ENCODE peak calls at places on chromosomes 1 and 21, in eight cellular contexts. U is ovary, I is stomach, X is body of pancreas, T is uterus, S is esophagus muscularis mucosa, O is IMR-90, Q is tibial nerve. P is an unnamed sample.

GRCh38 chr1:194161591-194161990 is 975.2 kb upstream of the B3GALT2 start:
- DNase-seq in O (no peak), X (no peak), S (no peak), U (no peak), T (no peak), Q (no peak), I (no peak), P (no peak)

GRCh38 chr1:245860681-245861552 is 646.2 kb downstream of the SMYD3 start:
- DNase-seq in S (no peak), O (peak; percentile 71), I (no peak), U (no peak), Q (no peak), T (no peak), X (no peak), P (no peak)

GRCh38 chr1:201602413-201603265 is 63.7 kb downstream of the NAV1 start:
- DNase-seq in T (no peak), Q (no peak), U (no peak), X (peak; percentile 63), O (peak; percentile 96), S (no peak), I (no peak), P (no peak)

GRCh38 chr1:117655220-117655577 is 49.4 kb downstream of the TENT5C start:
- DNase-seq in Q (no peak), T (no peak), S (no peak), X (peak; percentile 86), I (peak; percentile 75), U (no peak), O (peak; percentile 31), P (no peak)

GRCh38 chr1:184757406-184757805 is 2.7 kb upstream of the EDEM3 start:
- DNase-seq in X (no peak), U (no peak), S (no peak), I (no peak), Q (no peak), O (no peak), T (no peak), P (no peak)

GRCh38 chr1:41382531-41383090 is 21.4 kb downstream of the FOXO6 start:
- DNase-seq in X (peak; percentile 59), I (peak; percentile 59), O (no peak), T (peak; percentile 79), S (no peak), Q (peak; percentile 51), U (peak; percentile 80), P (no peak)

GRCh38 chr1:191160837-191161236 is 683.2 kb upstream of the BRINP3 start:
- DNase-seq in O (no peak), Q (no peak), I (no peak), T (no peak), S (no peak), X (no peak), U (no peak), P (no peak)

GRCh38 chr1:59218521-59219236 is 78.2 kb upstream of the FGGY start:
- DNase-seq in X (no peak), S (no peak), T (no peak), U (no peak), O (peak; percentile 71), I (no peak), Q (no peak), P (no peak)

GRCh38 chr1:220182081-220182480 is 88.1 kb downstream of the IARS2 start:
- DNase-seq in I (no peak), S (no peak), U (no peak), X (no peak), T (no peak), O (no peak), Q (no peak), P (no peak)

GRCh38 chr1:158087320-158087927 is 93.3 kb upstream of the CD1D start:
- DNase-seq in I (no peak), T (peak; percentile 62), S (no peak), Q (peak; percentile 64), X (peak; percentile 55), O (peak; percentile 77), U (peak; percentile 71), P (no peak)

GRCh38 chr1:71463144-71463543 is 382.3 kb upstream of the ZRANB2 start:
- DNase-seq in T (no peak), X (no peak), U (no peak), Q (no peak), S (no peak), I (no peak), O (peak; percentile 30), P (no peak)

GRCh38 chr1:210233495-210234253 is 1.1 kb downstream of the SERTAD4 start:
- DNase-seq in T (peak; percentile 54), Q (no peak), U (peak; percentile 49), O (peak; percentile 52), S (peak; percentile 91), X (peak; percentile 45), I (peak; percentile 59), P (no peak)

GRCh38 chr1:186302378-186302920 is 72.6 kb downstream of the TPR start:
- DNase-seq in X (no peak), S (no peak), U (no peak), T (no peak), Q (no peak), O (no peak), I (no peak), P (no peak)

GRCh38 chr1:150410582-150411101 is 46.7 kb downstream of the RPRD2 start:
- DNase-seq in T (no peak), X (no peak), O (peak; percentile 43), I (no peak), U (no peak), Q (no peak), S (no peak), P (no peak)

GRCh38 chr1:209708297-209708696 is 3.7 kb downstream of the HSD11B1 start:
- DNase-seq in U (no peak), O (no peak), S (no peak), I (no peak), X (no peak), Q (no peak), T (no peak), P (no peak)

GRCh38 chr1:27832762-27833161 is 2.2 kb downstream of the PPP1R8 start:
- DNase-seq in Q (no peak), S (no peak), O (peak; percentile 62), U (no peak), I (no peak), X (no peak), T (no peak), P (no peak)

GRCh38 chr1:29563571-29563970 is 327.2 kb downstream of the PTPRU start:
- DNase-seq in I (no peak), T (no peak), Q (no peak), S (no peak), U (no peak), X (no peak), O (peak; percentile 61), P (no peak)

GRCh38 chr1:112363636-112364035 is 32.4 kb upstream of the CTTNBP2NL start:
- DNase-seq in T (no peak), O (no peak), U (no peak), I (no peak), X (no peak), S (no peak), Q (no peak), P (no peak)

GRCh38 chr1:112371770-112372169 is 24.2 kb upstream of the CTTNBP2NL start:
- DNase-seq in I (no peak), O (peak; percentile 40), T (no peak), X (no peak), S (no peak), U (no peak), Q (no peak), P (no peak)

GRCh38 chr1:112370981-112371380 is 25.0 kb upstream of the CTTNBP2NL start:
- DNase-seq in I (no peak), Q (no peak), U (no peak), T (no peak), S (no peak), X (no peak), O (no peak), P (no peak)

GRCh38 chr1:112369389-112370285 is 26.4 kb upstream of the CTTNBP2NL start:
- DNase-seq in U (peak; percentile 84), I (peak; percentile 89), Q (peak; percentile 94), X (peak; percentile 89), O (peak; percentile 75), S (peak; percentile 95), T (peak; percentile 88), P (peak; percentile 39)

DNA sequence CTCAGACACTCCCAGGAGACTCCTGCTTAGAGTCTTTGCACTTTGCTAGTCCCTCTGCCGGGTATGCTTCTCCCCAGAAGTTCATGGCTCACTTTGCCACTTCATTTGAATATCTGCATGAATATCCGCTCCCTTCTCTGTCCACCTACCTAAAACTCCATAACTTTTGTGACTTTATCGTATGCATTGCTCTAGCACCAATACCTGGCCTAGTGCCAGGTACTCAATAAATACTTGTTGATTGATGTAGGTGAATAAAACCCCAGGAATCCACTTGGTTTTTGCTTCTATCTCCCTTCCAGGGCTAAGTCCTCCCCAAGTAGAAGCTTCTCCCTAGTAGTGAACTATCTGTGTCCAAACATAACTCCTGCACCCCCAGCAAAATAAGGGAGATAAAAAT is 27.8 kb upstream of the CTTNBP2NL start:
- DNase-seq in I (no peak), U (no peak), Q (no peak), T (no peak), S (peak; percentile 29), O (no peak), X (no peak), P (no peak)
- TF ChIP-seq POLR2A in I (no peak), U (no peak), Q (no peak), T (no peak), S (no peak), O (no peak), X (no peak), P (no peak)

GRCh38 chr1:51936531-51936930 is 54.0 kb downstream of the RAB3B start:
- DNase-seq in I (no peak), Q (no peak), O (peak; percentile 37), S (no peak), T (no peak), U (no peak), X (no peak), P (no peak)
- H3K9me3 ChIP-seq in I (peaks cover 11% of the 10 kb centered on the region), Q (peaks cover 10% of the 10 kb centered on the region), O (peaks cover 4% of the 10 kb centered on the region), S (peaks cover 9% of the 10 kb centered on the region), T (no peaks in the 10 kb centered on the region), U (no peaks in the 10 kb centered on the region), X (no peaks in the 10 kb centered on the region), P (peaks cover 3% of the 10 kb centered on the region)

GRCh38 chr1:23793861-23794731 is 3.2 kb downstream of the LYPLA2 start:
- DNase-seq in S (no peak), I (peak; percentile 46), U (peak; percentile 39), Q (no peak), T (no peak), O (no peak), X (no peak), P (no peak)

GRCh38 chr1:23793018-23793781 is 2.3 kb downstream of the LYPLA2 start:
- DNase-seq in Q (no peak), X (peak; percentile 82), I (peak; percentile 89), T (no peak), U (peak; percentile 46), O (no peak), S (no peak), P (no peak)

GRCh38 chr1:23796466-23797271 is 3.9 kb downstream of the GALE start:
- DNase-seq in X (no peak), I (peak; percentile 64), U (peak; percentile 33), O (no peak), Q (no peak), T (no peak), S (no peak), P (no peak)

GRCh38 chr1:23797478-23798448 is 2.8 kb downstream of the GALE start:
- DNase-seq in Q (no peak), X (peak; percentile 56), I (peak; percentile 54), T (no peak), O (no peak), U (peak; percentile 37), S (no peak), P (no peak)

GRCh38 chr1:23795676-23796465 is 4.7 kb downstream of the GALE start:
- DNase-seq in S (no peak), X (no peak), I (peak; percentile 26), O (no peak), T (no peak), U (peak; percentile 59), Q (no peak), P (no peak)
- TF ChIP-seq POLR2A in S (no peak), X (no peak), I (no peak), O (no peak), T (no peak), U (no peak), Q (no peak), P (no peak)

GRCh38 chr21:42703936-42704335 is 50.5 kb downstream of the PDE9A start:
- DNase-seq in Q (no peak), S (no peak), U (no peak), X (no peak), T (no peak), O (no peak), I (no peak), P (no peak)
- H3K9me3 ChIP-seq in Q (peaks cover 12% of the 10 kb centered on the region), S (no peaks in the 10 kb centered on the region), U (no peaks in the 10 kb centered on the region), X (no peaks in the 10 kb centered on the region), T (no peaks in the 10 kb centered on the region), O (peaks cover 1% of the 10 kb centered on the region), I (no peaks in the 10 kb centered on the region), P (no peaks in the 10 kb centered on the region)